ENCODE peak calls at places on chromosomes 4 and X, in six cellular contexts. M is dorsolateral prefrontal cortex, P is PC-9, E is fibroblast of mammary gland, J is choroid plexus epithelial cell, R is right lobe of liver. H is an unnamed sample.

GRCh38 chrX:37644381-37645305 is 40.9 kb upstream of the XK start:
- DNase-seq in M (no peak), P (peak), E (no peak), J (no peak), R (no peak), H (no peak)

GRCh38 chr4:76458829-76459228 is 23.8 kb downstream of the SHROOM3 start:
- DNase-seq in M (no peak), P (peak), E (no peak), J (no peak), R (no peak), H (no peak)

GRCh38 chr4:141416677-141417363 is 196.1 kb downstream of the ZNF330 start:
- DNase-seq in M (no peak), P (no peak), E (peak), J (no peak), R (no peak), H (no peak)

GRCh38 chrX:150575415-150575814 is 7.0 kb downstream of the MTM1 start:
- DNase-seq in M (no peak), P (peak), E (peak), J (peak), R (no peak), H (no peak)

GRCh38 chr4:173990126-173990878 is 293.2 kb downstream of the FBXO8 start:
- DNase-seq in M (no peak), P (no peak), E (peak), J (peak), R (no peak), H (no peak)

GRCh38 chr4:89767924-89768323 is 69.0 kb downstream of the SNCA start:
- DNase-seq in M (no peak), P (no peak), E (no peak), J (no peak), R (no peak), H (no peak)

GRCh38 chrX:77742788-77743476 is 43.1 kb downstream of the ATRX start:
- DNase-seq in M (no peak), P (no peak), E (peak), J (no peak), R (peak), H (no peak)

GRCh38 chr4:20528508-20528907 is 171.8 kb upstream of the PACRGL start:
- DNase-seq in M (no peak), P (no peak), E (peak), J (no peak), R (no peak), H (no peak)

GRCh38 chr4:133157460-133158160 is 8.5 kb downstream of the PCDH10 start:
- DNase-seq in M (no peak), P (no peak), E (no peak), J (no peak), R (no peak), H (no peak)

GRCh38 chrX:17413228-17413627 is 38.2 kb downstream of the NHS start:
- DNase-seq in M (no peak), P (no peak), E (peak), J (peak), R (no peak), H (no peak)

GRCh38 chr4:103786014-103786413 is 66.2 kb upstream of the TACR3 start:
- DNase-seq in M (no peak), P (peak), E (peak), J (peak), R (no peak), H (no peak)

GRCh38 chr4:7610841-7611240 is 176.1 kb upstream of the PSAPL1 start:
- DNase-seq in M (no peak), P (no peak), E (no peak), J (no peak), R (no peak), H (no peak)

GRCh38 chr4:76620723-76621463 is 185.9 kb downstream of the SHROOM3 start:
- DNase-seq in M (no peak), P (no peak), E (no peak), J (no peak), R (no peak), H (no peak)

GRCh38 chr4:139887962-139888735 is 222.5 kb downstream of the MGST2 start:
- DNase-seq in M (no peak), P (no peak), E (no peak), J (no peak), R (no peak), H (no peak)

GRCh38 chrX:50903387-50904027 is 7.0 kb upstream of the BMP15 start:
- DNase-seq in M (peak), P (peak), E (peak), J (peak), R (no peak), H (no peak)

GRCh38 chrX:50910685-50911176 is at the start of gene BMP15:
- DNase-seq in M (no peak), P (no peak), E (no peak), J (no peak), R (no peak), H (no peak)

DNA sequence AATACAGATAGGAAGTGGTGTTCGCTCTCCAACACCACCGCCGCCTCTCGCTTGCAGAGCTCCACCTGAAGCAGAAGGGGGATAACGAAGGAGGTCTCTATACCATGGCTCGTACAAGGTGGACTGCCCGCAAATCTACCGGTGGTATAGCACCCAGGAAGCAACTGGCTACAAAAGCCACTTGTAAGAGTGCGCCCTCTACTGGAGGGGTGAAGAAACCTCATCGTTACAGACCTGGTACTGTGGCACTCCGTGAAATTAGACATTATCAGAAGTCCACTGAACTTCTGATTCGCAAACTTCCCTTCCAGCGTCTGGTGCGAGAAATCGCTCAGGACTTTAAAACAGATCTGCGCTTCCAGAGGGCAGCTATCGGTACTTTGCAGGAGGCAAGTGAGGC is 5.2 kb upstream of the BMP15 start:
- DNase-seq in M (no peak), P (peak), E (no peak), J (no peak), R (peak), H (no peak)
- TF ChIP-seq CTCF in M (no peak), P (peak), E (peak), J (peak), R (peak), H (peak)

GRCh38 chrX:112359906-112360305 is 277.3 kb upstream of the TRPC5 start:
- DNase-seq in M (no peak), P (no peak), E (no peak), J (no peak), R (no peak), H (no peak)

DNA sequence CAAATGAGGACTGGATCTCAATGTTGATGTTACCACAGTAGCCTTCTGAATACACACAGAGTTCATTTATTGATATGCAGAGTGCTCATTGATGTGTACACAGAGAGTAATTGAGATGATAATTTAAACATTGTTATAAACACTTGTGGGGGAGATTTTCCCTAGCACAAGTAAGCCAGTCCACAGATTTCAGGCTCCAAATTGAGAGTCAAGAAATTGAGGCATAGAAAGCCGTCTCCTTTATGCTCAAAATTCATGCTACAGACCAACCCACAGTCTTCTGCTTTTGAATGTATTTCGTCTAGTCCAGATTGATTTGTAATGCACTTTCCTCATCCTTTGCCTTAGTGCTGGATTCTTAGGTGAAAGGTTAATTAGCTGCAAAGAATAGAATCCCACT is 273.5 kb upstream of the TRPC5 start:
- DNase-seq in M (no peak), P (no peak), E (no peak), J (no peak), R (no peak), H (no peak)
- TF ChIP-seq CTCF in M (no peak), P (no peak), E (no peak), J (no peak), R (no peak), H (no peak)

GRCh38 chr4:154293427-154293826 is 198.2 kb downstream of the DCHS2 start:
- DNase-seq in M (no peak), P (no peak), E (no peak), J (no peak), R (no peak), H (no peak)

GRCh38 chr4:154294951-154295350 is 196.6 kb downstream of the DCHS2 start:
- DNase-seq in M (no peak), P (no peak), E (no peak), J (no peak), R (no peak), H (no peak)

GRCh38 chr4:154292589-154292988 is 199.0 kb downstream of the DCHS2 start:
- DNase-seq in M (no peak), P (no peak), E (no peak), J (no peak), R (no peak), H (no peak)
- TF ChIP-seq CTCF in M (no peak), P (no peak), E (no peak), J (no peak), R (no peak), H (no peak)

GRCh38 chr4:98150092-98150761 is 7.0 kb upstream of the STPG2 start:
- DNase-seq in M (no peak), P (no peak), E (peak), J (peak), R (no peak), H (no peak)
- TF ChIP-seq CTCF in M (peak), P (peak), E (peak), J (peak), R (peak), H (peak)

H was measured in CD14-positive monocyte.